ENCODE peak calls at places on chromosomes 11 and 22, in ten cellular contexts. F is lower lobe of right lung; Y is CD8-positive, alpha-beta T cell; H is sigmoid colon; I is testis; J is iPS DF 6.9; P is endodermal cell; B is tibial nerve; U is suprapubic skin; Z is mucosa of descending colon. O is an unnamed sample.

GRCh38 chr11:27807594-27807993 is 107.3 kb upstream of the BDNF start:
- DNase-seq in Y (no peak), I (no peak), P (no peak), B (no peak), J (no peak), H (no peak), F (no peak), U (no peak), Z (no peak), O (no peak)

GRCh38 chr11:106872246-106872645 is 146.0 kb downstream of the GUCY1A2 start:
- DNase-seq in F (no peak), B (no peak), Z (no peak), J (no peak), H (no peak), P (no peak), Y (no peak), U (no peak), I (no peak), O (no peak)

GRCh38 chr11:64848779-64849599 is 4.5 kb upstream of the CDC42BPG start:
- DNase-seq in P (peak; percentile 87), Z (peak; percentile 88), F (peak; percentile 64), Y (no peak), B (no peak), I (no peak), U (no peak), H (no peak), J (no peak), O (no peak)

GRCh38 chr11:35721576-35722341 is 59.2 kb downstream of the TRIM44 start:
- DNase-seq in U (no peak), Z (no peak), I (no peak), B (no peak), J (no peak), H (no peak), Y (no peak), F (no peak), P (no peak), O (no peak)

GRCh38 chr22:45552580-45553332 is 50.1 kb downstream of the FBLN1 start:
- DNase-seq in B (peak; percentile 56), H (peak; percentile 82), F (peak; percentile 82), Z (peak; percentile 55), Y (no peak), P (peak; percentile 69), J (no peak), U (no peak), I (peak; percentile 62), O (no peak)

GRCh38 chr11:123700774-123701173 is 40.7 kb downstream of the ZNF202 start:
- DNase-seq in Z (peak; percentile 20), F (no peak), P (no peak), H (no peak), B (no peak), Y (no peak), U (no peak), I (no peak), J (no peak), O (no peak)

GRCh38 chr11:78465169-78465942 is 47.7 kb upstream of the GAB2 start:
- DNase-seq in I (no peak), H (no peak), F (no peak), P (no peak), U (no peak), J (no peak), B (no peak), Z (peak; percentile 47), Y (peak; percentile 11), O (peak; percentile 42)

GRCh38 chr11:111001091-111001430 is 244.5 kb upstream of the POU2AF2 start:
- DNase-seq in F (no peak), P (no peak), B (no peak), U (no peak), H (no peak), J (no peak), Z (no peak), Y (no peak), I (no peak), O (no peak)

GRCh38 chr11:73114835-73115220 is 27.3 kb downstream of the FCHSD2 start:
- DNase-seq in B (no peak), I (no peak), J (no peak), U (no peak), P (no peak), H (no peak), Y (no peak), Z (no peak), F (no peak), O (no peak)

GRCh38 chr22:37051629-37052385 is at the start of gene KCTD17:
- DNase-seq in J (no peak), F (peak; percentile 79), U (no peak), Z (peak; percentile 87), P (peak; percentile 84), Y (peak; percentile 59), B (peak; percentile 26), H (peak; percentile 80), I (peak; percentile 65), O (peak; percentile 58)

GRCh38 chr22:36977401-36977861 is 41.8 kb downstream of the TST start:
- DNase-seq in Y (peak; percentile 77), H (peak; percentile 74), J (no peak), Z (peak; percentile 87), P (peak; percentile 93), I (peak; percentile 81), U (no peak), F (peak; percentile 81), B (peak; percentile 21), O (peak; percentile 71)

GRCh38 chr11:47766363-47767227 is 546 bp downstream of the FNBP4 start:
- DNase-seq in J (no peak), Y (peak; percentile 57), U (peak; percentile 86), H (peak; percentile 87), I (peak; percentile 84), P (peak; percentile 67), B (peak; percentile 63), Z (peak; percentile 80), F (peak; percentile 82), O (peak; percentile 79)

GRCh38 chr11:11382858-11383532 is 29.9 kb upstream of the CSNK2A3 start:
- DNase-seq in B (no peak), F (no peak), I (no peak), J (no peak), Y (no peak), H (no peak), P (peak; percentile 41), Z (no peak), U (no peak), O (no peak)

GRCh38 chr11:217704-218103 is 10.2 kb downstream of the RIC8A start:
- DNase-seq in U (no peak), J (no peak), P (no peak), H (peak; percentile 20), B (no peak), Z (no peak), Y (no peak), I (no peak), F (no peak), O (no peak)

GRCh38 chr11:214083-214482 is 6.6 kb downstream of the RIC8A start:
- DNase-seq in J (no peak), F (no peak), P (peak; percentile 35), H (peak; percentile 59), Y (no peak), U (peak; percentile 56), B (no peak), Z (no peak), I (no peak), O (no peak)

GRCh38 chr11:216081-216974 is 8.8 kb downstream of the RIC8A start:
- DNase-seq in I (no peak), P (peak; percentile 34), Y (no peak), J (no peak), U (peak; percentile 79), Z (no peak), H (peak; percentile 46), B (no peak), F (no peak), O (no peak)

GRCh38 chr11:213111-213510 is 5.6 kb downstream of the RIC8A start:
- DNase-seq in P (no peak), H (peak; percentile 46), F (no peak), J (no peak), B (no peak), Z (no peak), U (peak; percentile 29), Y (no peak), I (no peak), O (no peak)

DNA sequence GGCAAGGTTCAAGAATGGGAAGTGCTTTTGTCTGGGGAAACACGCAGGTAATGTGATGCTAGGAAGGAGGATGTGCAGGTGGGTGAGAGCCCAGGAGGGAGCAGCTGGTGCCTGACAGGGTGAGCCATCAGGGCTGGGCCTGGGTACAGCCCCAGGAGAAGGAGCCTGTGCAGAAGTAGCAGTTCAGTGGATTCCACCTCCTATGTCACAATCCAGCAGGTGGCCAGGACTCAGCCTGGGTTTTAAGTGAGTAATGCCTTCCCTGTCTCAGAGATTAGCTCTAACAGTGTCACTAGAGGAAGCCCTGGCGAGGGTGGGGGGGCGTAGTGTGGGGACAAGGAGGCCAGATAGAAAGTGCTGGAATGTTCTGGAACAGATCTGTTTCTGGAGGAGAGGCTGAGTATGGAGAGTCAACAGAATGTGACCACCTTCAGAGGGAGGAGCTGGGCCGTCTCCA is 8.1 kb downstream of the RIC8A start:
- DNase-seq in F (no peak), B (no peak), Z (no peak), U (peak; percentile 66), Y (no peak), J (no peak), I (no peak), H (peak; percentile 34), P (peak; percentile 35), O (no peak)
- H3K36me3 ChIP-seq in F (peaks cover 78% of the 10 kb centered on the region), B (peaks cover 25% of the 10 kb centered on the region), Z (peaks cover 7% of the 10 kb centered on the region), U (peaks cover 64% of the 10 kb centered on the region), Y (peaks cover 46% of the 10 kb centered on the region), J (peaks cover 27% of the 10 kb centered on the region), I (no peaks in the 10 kb centered on the region), H (peaks cover 71% of the 10 kb centered on the region), P (peaks cover 55% of the 10 kb centered on the region), O (peaks cover 41% of the 10 kb centered on the region)

GRCh38 chr22:20868225-20868944 is 9.6 kb downstream of the SNAP29 start:
- DNase-seq in J (no peak), B (no peak), F (no peak), H (no peak), Y (no peak), I (no peak), P (no peak), Z (no peak), U (no peak), O (no peak)
- H3K4me3 ChIP-seq in J (no peak overlapping the region), B (no peak overlapping the region), F (no peak overlapping the region), H (no peak overlapping the region), Y (no peak overlapping the region), I (no peak overlapping the region), P (no peak overlapping the region), Z (no peak overlapping the region), U (no peak overlapping the region), O (no peak overlapping the region)

DNA sequence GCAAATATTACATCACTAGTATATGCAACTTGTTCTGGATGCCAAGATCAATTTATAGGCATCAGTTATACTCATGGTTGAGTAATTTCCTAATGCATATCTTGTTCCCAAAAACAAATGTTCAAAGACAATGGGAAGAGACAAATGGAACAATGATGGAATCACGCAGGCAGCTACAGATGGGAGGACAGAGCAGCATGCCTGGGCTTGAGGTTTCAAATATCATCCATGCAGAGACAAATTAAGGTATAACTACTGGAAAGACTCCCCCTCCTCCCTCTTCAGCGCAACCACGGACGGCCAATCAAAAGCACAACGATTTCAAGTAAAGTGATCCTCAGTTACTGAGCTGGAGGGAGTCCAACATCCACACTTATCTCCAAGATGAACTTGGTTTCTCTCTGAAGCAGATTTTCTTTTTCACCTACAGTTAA is 106.8 kb downstream of the CCDC83 start:
- DNase-seq in B (no peak), U (no peak), F (no peak), Z (no peak), Y (no peak), P (no peak), H (no peak), I (no peak), J (no peak), O (no peak)
- H3K36me3 ChIP-seq in B (no peaks in the 10 kb centered on the region), U (peaks cover 81% of the 10 kb centered on the region), F (peaks cover 81% of the 10 kb centered on the region), Z (no peaks in the 10 kb centered on the region), Y (peaks cover 35% of the 10 kb centered on the region), P (peaks cover 94% of the 10 kb centered on the region), H (peaks cover 66% of the 10 kb centered on the region), I (no peaks in the 10 kb centered on the region), J (no peaks in the 10 kb centered on the region), O (peaks cover 63% of the 10 kb centered on the region)

GRCh38 chr11:269146-269890 is 8.9 kb upstream of the NLRP6 start:
- DNase-seq in J (no peak), P (no peak), B (no peak), U (peak; percentile 81), F (no peak), Z (no peak), Y (no peak), I (peak; percentile 16), H (no peak), O (peak; percentile 90)
- H3K4me3 ChIP-seq in J (no peak overlapping the region), P (no peak overlapping the region), B (peak overlapping the region; percentile 50), U (peak overlapping the region; percentile 38), F (peak overlapping the region; percentile 47), Z (no peak overlapping the region), Y (peak overlapping the region; percentile 38), I (no peak overlapping the region), H (no peak overlapping the region), O (peak overlapping the region; percentile 62)

O was measured in CD4-positive, alpha-beta memory T cell.